ENCODE peak calls at places on chromosomes 7 and 10, in five cellular contexts. M, E, K, A and G are unnamed samples.

GRCh38 chr10:95628786-95629185 is 27.7 kb downstream of the ALDH18A1 start:
- DNase-seq in M (no peak), E (no peak), K (no peak), A (no peak), G (no peak)

GRCh38 chr7:5143935-5144903 is 45.8 kb upstream of the WIPI2 start:
- DNase-seq in M (peak), E (no peak), K (no peak), A (no peak), G (no peak)

GRCh38 chr10:62992145-62992721 is 140.9 kb upstream of the NRBF2 start:
- DNase-seq in M (peak), E (no peak), K (peak), A (no peak), G (no peak)

GRCh38 chr7:30974605-30975256 is 11.0 kb downstream of the GHRHR start:
- DNase-seq in M (peak), E (peak), K (peak), A (peak), G (peak)

GRCh38 chr7:30177186-30177585 is 42.4 kb downstream of the MTURN start:
- DNase-seq in M (no peak), E (no peak), K (no peak), A (no peak), G (no peak)

GRCh38 chr7:98754041-98754479 is 115.8 kb downstream of the TMEM130 start:
- DNase-seq in M (no peak), E (peak), K (no peak), A (peak), G (peak)

GRCh38 chr10:17273403-17273802 is 45.4 kb downstream of the VIM start:
- DNase-seq in M (peak), E (no peak), K (no peak), A (no peak), G (peak)

GRCh38 chr7:145434811-145435210 is 599.0 kb upstream of the TPK1 start:
- DNase-seq in M (no peak), E (no peak), K (no peak), A (no peak), G (no peak)

GRCh38 chr10:90087197-90088007 is 386.0 kb downstream of the KIF20B start:
- DNase-seq in M (peak), E (no peak), K (no peak), A (no peak), G (peak)

GRCh38 chr7:1815051-1815481 is 145.0 kb downstream of the ELFN1 start:
- DNase-seq in M (peak), E (no peak), K (no peak), A (no peak), G (no peak)

GRCh38 chr10:112973805-112974204 is 23.8 kb downstream of the TCF7L2 start:
- DNase-seq in M (no peak), E (no peak), K (no peak), A (no peak), G (no peak)

GRCh38 chr10:23094786-23095403 is 484 bp upstream of the MSRB2 start:
- DNase-seq in M (peak), E (no peak), K (no peak), A (no peak), G (no peak)

GRCh38 chr10:61447127-61447526 is 6.1 kb downstream of the TMEM26 start:
- DNase-seq in M (peak), E (no peak), K (no peak), A (no peak), G (no peak)

GRCh38 chr10:12847361-12847975 is 154.0 kb downstream of the CCDC3 start:
- DNase-seq in M (no peak), E (no peak), K (peak), A (peak), G (peak)

GRCh38 chr10:28892818-28893547 is 215.7 kb downstream of the BAMBI start:
- DNase-seq in M (peak), E (no peak), K (no peak), A (no peak), G (no peak)

GRCh38 chr10:91077549-91078017 is 142.9 kb upstream of the PCGF5 start:
- DNase-seq in M (peak), E (no peak), K (peak), A (no peak), G (no peak)

GRCh38 chr10:3237055-3237454 is 64.5 kb upstream of the PITRM1 start:
- DNase-seq in M (no peak), E (no peak), K (no peak), A (no peak), G (no peak)

GRCh38 chr10:3236644-3237043 is 64.1 kb upstream of the PITRM1 start:
- DNase-seq in M (no peak), E (no peak), K (no peak), A (no peak), G (no peak)

GRCh38 chr10:3239066-3239919 is 66.7 kb upstream of the PITRM1 start:
- DNase-seq in M (peak), E (peak), K (no peak), A (peak), G (peak)

GRCh38 chr10:3237530-3237929 is 64.9 kb upstream of the PITRM1 start:
- DNase-seq in M (no peak), E (no peak), K (peak), A (no peak), G (no peak)

DNA sequence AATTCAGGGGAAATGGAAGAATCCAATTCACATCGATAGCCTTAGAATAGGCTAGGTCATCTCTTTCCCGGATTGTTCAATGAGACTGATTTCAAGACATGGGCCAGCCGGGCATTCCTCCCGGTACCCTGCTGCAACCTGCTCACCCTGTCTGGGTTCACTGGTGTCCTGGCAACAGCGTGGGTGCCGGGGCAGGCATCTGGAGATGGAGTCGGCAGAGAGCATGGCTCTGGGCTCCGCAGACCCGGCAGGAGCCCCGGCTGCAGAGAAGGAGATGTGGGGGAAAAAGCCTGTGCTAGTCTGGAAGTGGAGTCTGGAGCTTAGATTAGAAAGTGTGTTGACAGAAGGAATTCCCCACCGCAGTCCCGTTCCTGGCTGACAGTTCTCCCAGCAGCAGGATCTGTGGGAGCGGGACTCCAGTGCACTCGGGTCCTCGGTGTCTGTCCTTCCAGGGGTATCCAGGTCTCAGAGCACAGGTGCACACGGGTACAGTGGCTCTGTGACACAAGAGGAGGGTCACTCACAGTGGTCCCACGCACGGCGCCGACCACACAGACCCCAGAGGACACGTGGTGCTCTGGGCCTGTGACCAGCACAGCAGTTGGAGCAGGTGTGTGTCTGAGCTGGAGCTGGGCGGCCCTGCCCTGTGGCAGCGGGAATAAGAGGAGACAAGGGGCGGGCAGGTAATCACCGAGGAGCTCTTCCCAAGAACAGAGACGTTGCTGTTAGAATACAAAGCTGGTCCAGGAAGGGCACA is 65.7 kb upstream of the PITRM1 start:
- DNase-seq in M (no peak), E (no peak), K (no peak), A (no peak), G (no peak)
- H2BK5ac ChIP-seq in M (no peak), E (peak), K (no peak), A (no peak), G (no peak)

DNA sequence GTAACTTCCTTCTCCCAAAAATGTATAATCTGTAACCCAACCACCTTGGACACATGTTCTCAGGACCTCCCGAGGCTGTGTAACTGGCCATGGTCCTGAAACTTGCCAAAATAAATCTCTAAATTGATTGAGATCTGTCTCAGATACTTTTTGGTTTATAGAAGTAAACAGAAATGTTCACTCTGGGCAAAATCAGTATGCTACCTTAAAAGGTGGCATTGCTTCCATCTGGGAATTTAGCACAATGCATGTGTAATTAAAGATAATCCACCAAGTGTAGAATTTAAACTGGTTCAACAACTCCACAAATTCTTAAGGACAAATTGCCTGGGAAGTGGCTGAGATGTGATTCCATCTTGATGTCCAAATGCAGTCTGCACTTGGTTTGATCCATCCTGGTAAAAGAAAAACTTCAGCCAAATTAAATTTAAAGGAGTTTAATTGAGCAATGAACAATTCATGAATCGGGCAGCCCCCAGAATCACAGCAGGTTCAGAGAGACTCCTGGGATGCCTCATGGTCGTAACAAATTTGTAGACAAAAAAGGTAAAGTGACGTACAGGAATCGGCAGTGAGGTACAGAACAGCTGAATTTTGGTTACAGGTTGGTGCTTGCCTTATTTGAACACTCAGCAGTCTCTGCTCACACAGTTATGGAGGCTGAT is 102.6 kb upstream of the PFKP start:
- DNase-seq in M (no peak), E (peak), K (no peak), A (no peak), G (peak)
- H2BK5ac ChIP-seq in M (no peak), E (no peak), K (no peak), A (no peak), G (no peak)

DNA sequence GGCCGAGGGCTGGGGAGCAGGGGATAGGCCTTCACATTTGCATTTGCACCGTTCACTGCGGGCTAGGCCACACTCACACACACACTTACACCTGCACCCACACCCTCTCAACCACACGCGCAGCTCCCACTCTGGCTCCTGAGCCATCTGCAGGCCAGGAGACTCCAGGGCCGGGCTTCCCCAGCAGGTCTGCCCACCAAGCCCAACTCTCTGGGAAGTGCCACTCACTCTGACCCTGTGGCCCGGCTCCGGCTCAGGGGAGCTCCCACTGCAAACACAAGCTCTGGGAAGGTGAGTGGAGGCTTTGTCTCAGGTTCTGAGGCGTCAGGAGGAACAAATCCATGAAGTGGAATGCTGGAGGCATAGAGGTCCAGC is 157.9 kb downstream of the NRF1 start:
- DNase-seq in M (no peak), E (no peak), K (no peak), A (no peak), G (no peak)
- H2BK5ac ChIP-seq in M (no peak), E (peak), K (no peak), A (no peak), G (no peak)

GRCh38 chr10:102641880-102642552 is 2.3 kb upstream of the TRIM8 start:
- DNase-seq in M (peak), E (peak), K (peak), A (peak), G (peak)
- H2BK5ac ChIP-seq in M (peak), E (peak), K (peak), A (no peak), G (no peak)

GRCh38 chr10:86388119-86388704 is 21.6 kb upstream of the GRID1 start:
- DNase-seq in M (no peak), E (no peak), K (no peak), A (peak), G (no peak)
- H2BK5ac ChIP-seq in M (no peak), E (no peak), K (no peak), A (no peak), G (no peak)

GRCh38 chr10:86785968-86786367 is 29.5 kb downstream of the BMPR1A start:
- DNase-seq in M (no peak), E (no peak), K (no peak), A (no peak), G (no peak)
- H2BK5ac ChIP-seq in M (no peak), E (no peak), K (no peak), A (no peak), G (no peak)